ENCODE peak calls at places on chromosomes 1 and 21, in six cellular contexts. Y, S, P, J, I and X are unnamed samples.

GRCh38 chr21:29538115-29538514 is 239.4 kb downstream of the BACH1 start:
- DNase-seq in Y (no peak), S (peak; percentile 15), P (no peak), J (no peak), I (no peak), X (no peak)

GRCh38 chr1:223870617-223871574 is 25.1 kb upstream of the TP53BP2 start:
- DNase-seq in Y (no peak), S (no peak), P (no peak), J (no peak), I (no peak), X (no peak)

GRCh38 chr1:93016171-93016570 is 54.9 kb upstream of the DIPK1A start:
- DNase-seq in Y (no peak), S (peak; percentile 10), P (no peak), J (peak; percentile 70), I (no peak), X (no peak)

GRCh38 chr1:30005972-30006619 is 717.3 kb downstream of the MATN1 start:
- DNase-seq in Y (no peak), S (peak; percentile 4), P (no peak), J (peak; percentile 83), I (no peak), X (peak; percentile 43)

GRCh38 chr21:14120091-14120734 is 90.5 kb downstream of the LIPI start:
- DNase-seq in Y (no peak), S (peak; percentile 6), P (peak; percentile 60), J (peak; percentile 33), I (peak; percentile 47), X (peak; percentile 44)

GRCh38 chr1:244757091-244757939 is 78.1 kb upstream of the COX20 start:
- DNase-seq in Y (peak; percentile 32), S (no peak), P (no peak), J (peak; percentile 22), I (no peak), X (no peak)

GRCh38 chr1:224219011-224219611 is 36.1 kb downstream of the DEGS1 start:
- DNase-seq in Y (no peak), S (no peak), P (no peak), J (no peak), I (no peak), X (peak; percentile 53)

GRCh38 chr1:169741666-169742394 is 8.0 kb upstream of the SELE start:
- DNase-seq in Y (no peak), S (peak; percentile 15), P (no peak), J (no peak), I (no peak), X (no peak)

GRCh38 chr1:232014941-232015340 is 388.4 kb downstream of the DISC1 start:
- DNase-seq in Y (no peak), S (no peak), P (no peak), J (no peak), I (no peak), X (no peak)

GRCh38 chr1:234921266-234922062 is 207.2 kb downstream of the TOMM20 start:
- DNase-seq in Y (no peak), S (no peak), P (no peak), J (no peak), I (no peak), X (no peak)

GRCh38 chr21:38756746-38757145 is 49.0 kb upstream of the ETS2 start:
- DNase-seq in Y (no peak), S (peak; percentile 93), P (no peak), J (peak; percentile 77), I (no peak), X (peak; percentile 34)

GRCh38 chr1:46630719-46631118 is 14.1 kb upstream of the MOB3C start:
- DNase-seq in Y (no peak), S (no peak), P (no peak), J (peak; percentile 21), I (no peak), X (no peak)

GRCh38 chr1:246142320-246142893 is 364.7 kb downstream of the SMYD3 start:
- DNase-seq in Y (peak; percentile 61), S (peak; percentile 97), P (no peak), J (peak; percentile 98), I (no peak), X (peak; percentile 95)

GRCh38 chr1:193143285-193143684 is 21.5 kb downstream of the CDC73 start:
- DNase-seq in Y (no peak), S (peak; percentile 42), P (no peak), J (peak; percentile 29), I (no peak), X (peak; percentile 16)

GRCh38 chr1:202046227-202046626 is 35.8 kb downstream of the ELF3 start:
- DNase-seq in Y (no peak), S (no peak), P (no peak), J (peak; percentile 84), I (no peak), X (peak; percentile 87)